ENCODE peak calls at places on chromosome X, in four cellular contexts. One of them, this sample, is unnamed.

GRCh38 chrX:102651968-102652744 is 873 bp downstream of the GPRASP1 start:
- DNase-seq in pancreas: peak; percentile 15
- DNase-seq in SK-N-SH: peak; percentile 52
- DNase-seq in PC-3: no peak
- DNase-seq in this sample: peak; percentile 9

GRCh38 chrX:85922821-85923220 is 124.5 kb downstream of the CHM start:
- DNase-seq in pancreas: no peak
- DNase-seq in SK-N-SH: no peak
- DNase-seq in PC-3: peak; percentile 69
- DNase-seq in this sample: no peak

GRCh38 chrX:2965965-2966364 is 36.8 kb upstream of the ARSD start:
- DNase-seq in pancreas: no peak
- DNase-seq in SK-N-SH: no peak
- DNase-seq in PC-3: no peak
- DNase-seq in this sample: no peak

GRCh38 chrX:8673211-8673610 is 58.7 kb downstream of the ANOS1 start:
- DNase-seq in pancreas: no peak
- DNase-seq in SK-N-SH: no peak
- DNase-seq in PC-3: no peak
- DNase-seq in this sample: no peak

GRCh38 chrX:114065612-114066178 is 518.2 kb upstream of the HTR2C start:
- DNase-seq in pancreas: no peak
- DNase-seq in SK-N-SH: no peak
- DNase-seq in PC-3: no peak
- DNase-seq in this sample: no peak

GRCh38 chrX:94633237-94633636 is 959.2 kb downstream of the FAM133A start:
- DNase-seq in pancreas: no peak
- DNase-seq in SK-N-SH: no peak
- DNase-seq in PC-3: no peak
- DNase-seq in this sample: no peak

GRCh38 chrX:53116101-53116500 is 22.2 kb downstream of the KANTR start:
- DNase-seq in pancreas: no peak
- DNase-seq in SK-N-SH: no peak
- DNase-seq in PC-3: no peak
- DNase-seq in this sample: no peak

GRCh38 chrX:124862304-124862703 is 457.4 kb upstream of the TEX13C start:
- DNase-seq in pancreas: no peak
- DNase-seq in SK-N-SH: no peak
- DNase-seq in PC-3: no peak
- DNase-seq in this sample: no peak

GRCh38 chrX:24148118-24148517 is 1.4 kb upstream of the ZFX start:
- DNase-seq in pancreas: no peak
- DNase-seq in SK-N-SH: no peak
- DNase-seq in PC-3: no peak
- DNase-seq in this sample: no peak

GRCh38 chrX:39840141-39841126 is 257.3 kb downstream of the BCOR start:
- DNase-seq in pancreas: no peak
- DNase-seq in SK-N-SH: no peak
- DNase-seq in PC-3: no peak
- DNase-seq in this sample: peak; percentile 86

GRCh38 chrX:8913665-8914409 is 112.7 kb upstream of the FAM9A start:
- DNase-seq in pancreas: no peak
- DNase-seq in SK-N-SH: no peak
- DNase-seq in PC-3: no peak
- DNase-seq in this sample: no peak

GRCh38 chrX:106898462-106898861 is 4.7 kb downstream of the RIPPLY1 start:
- DNase-seq in pancreas: peak; percentile 7
- DNase-seq in SK-N-SH: peak; percentile 14
- DNase-seq in PC-3: peak; percentile 79
- DNase-seq in this sample: peak; percentile 58

GRCh38 chrX:144006811-144007210 is 122.9 kb downstream of the UBE2NL start:
- DNase-seq in pancreas: no peak
- DNase-seq in SK-N-SH: no peak
- DNase-seq in PC-3: peak; percentile 88
- DNase-seq in this sample: no peak

GRCh38 chrX:4841216-4841745 is 1127.8 kb upstream of the PRKX start:
- DNase-seq in pancreas: no peak
- DNase-seq in SK-N-SH: no peak
- DNase-seq in PC-3: peak; percentile 45
- DNase-seq in this sample: no peak

GRCh38 chrX:37350034-37350365 is 836 bp downstream of the PRRG1 start:
- DNase-seq in pancreas: peak; percentile 3
- DNase-seq in SK-N-SH: peak; percentile 1
- DNase-seq in PC-3: peak; percentile 39
- DNase-seq in this sample: no peak

GRCh38 chrX:138150709-138151108 is 560.8 kb downstream of the FGF13 start:
- DNase-seq in pancreas: no peak
- DNase-seq in SK-N-SH: no peak
- DNase-seq in PC-3: peak; percentile 33
- DNase-seq in this sample: peak; percentile 29

GRCh38 chrX:131910565-131910964 is 112.5 kb upstream of the STK26 start:
- DNase-seq in pancreas: no peak
- DNase-seq in SK-N-SH: peak; percentile 25
- DNase-seq in PC-3: no peak
- DNase-seq in this sample: no peak

GRCh38 chrX:39199429-39199828 is 398.2 kb downstream of the MID1IP1 start:
- DNase-seq in pancreas: no peak
- DNase-seq in SK-N-SH: no peak
- DNase-seq in PC-3: peak; percentile 35
- DNase-seq in this sample: no peak

GRCh38 chrX:51496501-51497291 is at the start of gene NUDT11:
- DNase-seq in pancreas: peak; percentile 42
- DNase-seq in SK-N-SH: peak; percentile 80
- DNase-seq in PC-3: peak; percentile 51
- DNase-seq in this sample: peak; percentile 78

GRCh38 chrX:52979568-52979967 is 21.2 kb upstream of the FAM156A start:
- DNase-seq in pancreas: no peak
- DNase-seq in SK-N-SH: no peak
- DNase-seq in PC-3: no peak
- DNase-seq in this sample: no peak

GRCh38 chrX:119427024-119427794 is 28.1 kb downstream of the SLC25A43 start:
- DNase-seq in pancreas: no peak
- DNase-seq in SK-N-SH: no peak
- DNase-seq in PC-3: peak; percentile 18
- DNase-seq in this sample: no peak

GRCh38 chrX:115560978-115561604 is at the start of gene PLS3:
- DNase-seq in pancreas: peak; percentile 79
- DNase-seq in SK-N-SH: peak; percentile 85
- DNase-seq in PC-3: peak; percentile 78
- DNase-seq in this sample: peak; percentile 87

GRCh38 chrX:23822397-23822796 is 39.4 kb downstream of the SAT1 start:
- DNase-seq in pancreas: no peak
- DNase-seq in SK-N-SH: no peak
- DNase-seq in PC-3: peak; percentile 69
- DNase-seq in this sample: no peak

GRCh38 chrX:114365045-114365834 is 218.6 kb upstream of the HTR2C start:
- DNase-seq in pancreas: no peak
- DNase-seq in SK-N-SH: no peak
- DNase-seq in PC-3: no peak
- DNase-seq in this sample: no peak

GRCh38 chrX:23883737-23884354 is 23.9 kb downstream of the APOO start:
- DNase-seq in pancreas: no peak
- DNase-seq in SK-N-SH: no peak
- DNase-seq in PC-3: peak; percentile 84
- DNase-seq in this sample: peak; percentile 68

GRCh38 chrX:20595928-20596550 is 329.3 kb upstream of the RPS6KA3 start:
- DNase-seq in pancreas: no peak
- DNase-seq in SK-N-SH: no peak
- DNase-seq in PC-3: peak; percentile 72
- DNase-seq in this sample: no peak

GRCh38 chrX:28590394-28590793 is 3.1 kb downstream of the IL1RAPL1 start:
- DNase-seq in pancreas: no peak
- DNase-seq in SK-N-SH: no peak
- DNase-seq in PC-3: no peak
- DNase-seq in this sample: no peak
- TF ChIP-seq CTCF in pancreas: no peak
- TF ChIP-seq CTCF in SK-N-SH: no peak
- TF ChIP-seq CTCF in PC-3: peak; percentile 10
- TF ChIP-seq CTCF in this sample: no peak

GRCh38 chrX:1321689-1322088 is 14.9 kb upstream of the IL3RA start:
- DNase-seq in pancreas: no peak
- DNase-seq in SK-N-SH: no peak
- DNase-seq in PC-3: no peak
- DNase-seq in this sample: no peak
- H3K4me1 ChIP-seq in pancreas: no peaks in the 10 kb centered on the region
- H3K4me1 ChIP-seq in SK-N-SH: no peaks in the 10 kb centered on the region
- H3K4me1 ChIP-seq in PC-3: no peaks in the 10 kb centered on the region
- H3K4me1 ChIP-seq in this sample: no peaks in the 10 kb centered on the region

GRCh38 chrX:47539860-47540259 is 21.1 kb upstream of the ARAF start:
- DNase-seq in pancreas: no peak
- DNase-seq in SK-N-SH: no peak
- DNase-seq in PC-3: no peak
- DNase-seq in this sample: no peak

GRCh38 chrX:47543496-47543895 is 17.5 kb upstream of the ARAF start:
- DNase-seq in pancreas: no peak
- DNase-seq in SK-N-SH: no peak
- DNase-seq in PC-3: no peak
- DNase-seq in this sample: no peak

DNA sequence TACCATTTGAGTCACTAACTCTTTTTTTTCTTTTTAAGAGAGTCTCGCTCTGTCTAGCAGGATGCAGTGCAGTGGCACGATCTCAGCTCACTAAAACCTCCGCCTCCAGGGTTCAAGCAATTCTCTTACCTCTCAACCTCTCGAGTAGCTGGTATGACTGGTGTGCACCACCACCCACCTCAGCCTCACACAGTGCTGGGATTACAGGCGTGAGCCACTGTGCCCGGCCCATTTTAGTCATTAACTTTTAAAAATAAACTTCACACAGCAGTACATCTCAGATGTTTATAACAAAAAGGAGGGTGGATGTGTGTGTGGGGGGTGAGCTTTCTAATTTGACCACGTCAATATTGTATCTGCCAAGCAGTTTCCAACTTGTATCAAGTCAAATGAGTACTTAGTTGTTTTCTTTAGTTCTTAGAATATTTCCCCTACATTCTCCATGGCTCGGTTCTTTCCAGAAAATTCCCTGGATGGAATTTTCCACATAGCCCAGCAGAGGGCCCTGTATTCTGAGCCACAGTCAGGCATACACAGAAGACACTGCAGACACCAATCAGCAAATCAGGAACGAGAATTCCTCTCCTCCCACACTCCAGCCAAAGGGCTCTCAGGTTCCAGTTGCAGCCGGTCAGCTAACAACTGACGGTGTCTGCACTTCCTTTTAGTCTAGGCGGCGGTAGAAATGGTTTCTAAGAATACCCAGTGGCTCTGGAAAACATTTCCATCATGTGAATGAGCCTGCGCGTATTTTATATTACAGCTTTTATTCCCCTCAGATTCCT is 20.1 kb upstream of the ARAF start:
- DNase-seq in pancreas: peak; percentile 80
- DNase-seq in SK-N-SH: peak; percentile 80
- DNase-seq in PC-3: peak; percentile 89
- DNase-seq in this sample: peak; percentile 86
- TF ChIP-seq CTCF in pancreas: peak; percentile 27
- TF ChIP-seq CTCF in SK-N-SH: peak; percentile 82
- TF ChIP-seq CTCF in PC-3: peak; percentile 72
- TF ChIP-seq CTCF in this sample: peak; percentile 68

DNA sequence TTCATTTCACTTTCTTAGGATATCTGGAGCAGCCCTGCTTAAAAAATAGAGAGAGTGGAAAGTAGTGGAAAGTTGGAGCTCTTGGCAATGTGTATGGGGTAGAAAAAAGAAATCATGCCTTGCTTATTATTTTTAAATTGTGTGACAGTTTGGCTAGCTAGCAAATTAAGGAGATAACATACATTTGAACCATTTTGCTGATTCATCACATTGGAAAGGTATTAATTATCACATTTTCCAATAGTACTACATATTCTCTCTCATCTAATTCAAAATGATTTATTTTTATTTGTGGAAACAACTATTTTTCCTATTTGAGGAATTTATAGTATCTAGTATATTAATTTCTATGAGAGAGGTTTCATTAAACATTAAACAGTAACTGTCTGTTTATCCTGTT is 280.4 kb downstream of the KLHL4 start:
- DNase-seq in pancreas: no peak
- DNase-seq in SK-N-SH: no peak
- DNase-seq in PC-3: no peak
- DNase-seq in this sample: no peak
- H3K4me1 ChIP-seq in pancreas: no peaks in the 10 kb centered on the region
- H3K4me1 ChIP-seq in SK-N-SH: no peaks in the 10 kb centered on the region
- H3K4me1 ChIP-seq in PC-3: no peaks in the 10 kb centered on the region
- H3K4me1 ChIP-seq in this sample: no peaks in the 10 kb centered on the region

GRCh38 chrX:21758488-21758887 is 572 bp upstream of the SMPX start:
- DNase-seq in pancreas: no peak
- DNase-seq in SK-N-SH: no peak
- DNase-seq in PC-3: no peak
- DNase-seq in this sample: no peak
- TF ChIP-seq CTCF in pancreas: no peak
- TF ChIP-seq CTCF in SK-N-SH: no peak
- TF ChIP-seq CTCF in PC-3: peak; percentile 22
- TF ChIP-seq CTCF in this sample: no peak

GRCh38 chrX:10756365-10756915 is 136.1 kb upstream of the MID1 start:
- DNase-seq in pancreas: no peak
- DNase-seq in SK-N-SH: no peak
- DNase-seq in PC-3: peak; percentile 73
- DNase-seq in this sample: no peak
- H3K4me1 ChIP-seq in pancreas: no peaks in the 10 kb centered on the region
- H3K4me1 ChIP-seq in SK-N-SH: peaks cover 10% of the 10 kb centered on the region
- H3K4me1 ChIP-seq in PC-3: peaks cover 12% of the 10 kb centered on the region
- H3K4me1 ChIP-seq in this sample: no peaks in the 10 kb centered on the region

DNA sequence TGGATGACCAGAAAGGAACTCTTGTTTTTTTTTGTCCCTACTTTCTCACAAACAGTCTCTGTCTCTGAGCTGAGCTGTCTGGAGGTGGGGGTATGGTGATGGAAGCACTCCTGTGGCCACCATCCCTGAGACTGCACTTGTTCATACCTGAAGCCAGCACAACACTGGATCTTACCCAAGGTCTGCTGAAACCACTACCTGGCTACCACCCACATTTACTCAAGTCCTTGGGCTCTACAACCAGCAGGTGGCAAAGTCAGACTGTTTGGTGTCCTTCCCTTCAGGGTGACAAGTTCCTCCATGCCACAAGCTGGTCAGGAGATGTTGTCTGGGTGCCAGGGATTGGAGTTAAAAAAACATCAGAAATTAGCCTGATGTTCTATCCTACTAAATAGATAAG is 89.7 kb downstream of the NEXMIF start:
- DNase-seq in pancreas: no peak
- DNase-seq in SK-N-SH: no peak
- DNase-seq in PC-3: no peak
- DNase-seq in this sample: no peak
- TF ChIP-seq CTCF in pancreas: no peak
- TF ChIP-seq CTCF in SK-N-SH: no peak
- TF ChIP-seq CTCF in PC-3: no peak
- TF ChIP-seq CTCF in this sample: no peak

GRCh38 chrX:136519069-136519468 is 12.9 kb upstream of the VGLL1 start:
- DNase-seq in pancreas: no peak
- DNase-seq in SK-N-SH: no peak
- DNase-seq in PC-3: no peak
- DNase-seq in this sample: no peak
- H3K4me1 ChIP-seq in pancreas: no peaks in the 10 kb centered on the region
- H3K4me1 ChIP-seq in SK-N-SH: no peaks in the 10 kb centered on the region
- H3K4me1 ChIP-seq in PC-3: peaks cover 4% of the 10 kb centered on the region
- H3K4me1 ChIP-seq in this sample: no peaks in the 10 kb centered on the region